ENCODE peak calls at places on chromosome 3, in six cellular contexts. F is non-pigmented ciliary epithelial cell, R is 8988T, M is lower lobe of right lung, B is lung, C is NCI-H187 treated with DMSO at 0.1 percent for 48 hours. I is an unnamed sample.

GRCh38 chr3:128489860-128490649 is 2.9 kb downstream of the GATA2 start:
- DNase-seq in F (no peak), R (no peak), M (peak), B (no peak), C (no peak), I (peak)

GRCh38 chr3:58900372-58900771 is 149.5 kb downstream of the CFAP20DC start:
- DNase-seq in F (no peak), R (no peak), M (no peak), B (no peak), C (no peak), I (no peak)

GRCh38 chr3:121663171-121663847 is 2.6 kb upstream of the HCLS1 start:
- DNase-seq in F (no peak), R (no peak), M (no peak), B (no peak), C (no peak), I (no peak)

GRCh38 chr3:194585880-194586281 is 47.3 kb downstream of the TMEM44 start:
- DNase-seq in F (no peak), R (no peak), M (no peak), B (no peak), C (no peak), I (no peak)

GRCh38 chr3:49422379-49423248 is at the start of gene AMT:
- DNase-seq in F (no peak), R (no peak), M (peak), B (peak), C (no peak), I (no peak)

GRCh38 chr3:136353461-136353860 is 103.3 kb downstream of the PCCB start:
- DNase-seq in F (no peak), R (no peak), M (no peak), B (no peak), C (no peak), I (no peak)

GRCh38 chr3:46936733-46937250 is 39.8 kb downstream of the CCDC12 start:
- DNase-seq in F (no peak), R (no peak), M (peak), B (no peak), C (no peak), I (peak)

GRCh38 chr3:38163117-38163870 is 2.0 kb upstream of the OXSR1 start:
- DNase-seq in F (no peak), R (no peak), M (no peak), B (no peak), C (no peak), I (peak)

GRCh38 chr3:61422945-61423740 is 138.2 kb upstream of the PTPRG start:
- DNase-seq in F (no peak), R (no peak), M (no peak), B (no peak), C (no peak), I (no peak)

GRCh38 chr3:24683090-24683489 is 188.4 kb upstream of the THRB start:
- DNase-seq in F (no peak), R (no peak), M (no peak), B (no peak), C (no peak), I (peak)

GRCh38 chr3:9743548-9743947 is 6.2 kb upstream of the OGG1 start:
- DNase-seq in F (no peak), R (no peak), M (no peak), B (no peak), C (no peak), I (no peak)

GRCh38 chr3:169391672-169392071 is 271.8 kb downstream of the MECOM start:
- DNase-seq in F (no peak), R (no peak), M (no peak), B (no peak), C (no peak), I (no peak)

GRCh38 chr3:178494376-178494775 is 41.9 kb upstream of the KCNMB2 start:
- DNase-seq in F (no peak), R (no peak), M (no peak), B (no peak), C (no peak), I (no peak)

I was measured in GM23248.